ENCODE peak calls at places on chromosomes 6 and 20, in eight cellular contexts. C is astrocyte of the spinal cord, Z is cardiac fibroblast, V is mammary epithelial cell, J is left ventricle myocardium inferior, R is Caco-2, N is hepatocyte, T is MM.1S. M is an unnamed sample.
A peak's percentile ranks its signal among the peaks of the same experiment; 100 is the strongest.

GRCh38 chr6:107360476-107360875 is 98.9 kb downstream of the PDSS2 start:
- DNase-seq in C (no peak), Z (peak; percentile 48), V (no peak), J (no peak), R (no peak), N (no peak), T (no peak), M (no peak)

GRCh38 chr20:37430044-37430443 is 84.1 kb downstream of the SRC start:
- DNase-seq in C (no peak), Z (no peak), V (no peak), J (no peak), R (no peak), N (no peak), T (no peak), M (no peak)

GRCh38 chr6:28258877-28259777 is at the start of gene NKAPL:
- DNase-seq in C (peak; percentile 53), Z (peak; percentile 85), V (peak; percentile 40), J (peak; percentile 88), R (no peak), N (no peak), T (peak; percentile 19), M (peak; percentile 25)

GRCh38 chr6:27777126-27777525 is 135.1 kb downstream of the OR2B2 start:
- DNase-seq in C (no peak), Z (no peak), V (no peak), J (no peak), R (no peak), N (no peak), T (no peak), M (peak; percentile 35)

GRCh38 chr20:50196248-50196647 is 5.6 kb downstream of the CEBPB start:
- DNase-seq in C (no peak), Z (no peak), V (no peak), J (no peak), R (no peak), N (no peak), T (no peak), M (no peak)

GRCh38 chr6:5671604-5672559 is 334.8 kb downstream of the NRN1 start:
- DNase-seq in C (no peak), Z (peak; percentile 16), V (no peak), J (no peak), R (no peak), N (peak; percentile 13), T (no peak), M (no peak)

GRCh38 chr20:44287272-44288097 is 23.5 kb downstream of the FITM2 start:
- DNase-seq in C (no peak), Z (peak; percentile 36), V (no peak), J (peak; percentile 48), R (no peak), N (no peak), T (no peak), M (no peak)

GRCh38 chr6:152375200-152375599 is 262.0 kb downstream of the SYNE1 start:
- DNase-seq in C (no peak), Z (no peak), V (no peak), J (no peak), R (no peak), N (no peak), T (no peak), M (no peak)

GRCh38 chr6:31114970-31115849 is 610 bp downstream of the PSORS1C1 start:
- DNase-seq in C (peak; percentile 69), Z (peak; percentile 68), V (peak; percentile 24), J (no peak), R (no peak), N (peak; percentile 53), T (no peak), M (no peak)

GRCh38 chr6:51554029-51554428 is 533.4 kb downstream of the PKHD1 start:
- DNase-seq in C (no peak), Z (no peak), V (no peak), J (no peak), R (no peak), N (no peak), T (no peak), M (no peak)

GRCh38 chr20:50625986-50626677 is 65.2 kb downstream of the RIPOR3 start:
- DNase-seq in C (peak; percentile 36), Z (peak; percentile 67), V (no peak), J (peak; percentile 70), R (peak; percentile 85), N (peak; percentile 68), T (no peak), M (no peak)

GRCh38 chr6:79756496-79756895 is 125.4 kb downstream of the SH3BGRL2 start:
- DNase-seq in C (no peak), Z (peak; percentile 46), V (no peak), J (no peak), R (no peak), N (no peak), T (no peak), M (no peak)

GRCh38 chr6:53312355-53312754 is 36.4 kb downstream of the ELOVL5 start:
- DNase-seq in C (no peak), Z (no peak), V (no peak), J (no peak), R (no peak), N (no peak), T (no peak), M (no peak)

GRCh38 chr20:37347891-37348642 is 2.1 kb downstream of the SRC start:
- DNase-seq in C (no peak), Z (no peak), V (no peak), J (no peak), R (peak; percentile 59), N (peak; percentile 54), T (no peak), M (no peak)

GRCh38 chr6:26161322-26161721 is 74.1 kb downstream of the HFE start:
- DNase-seq in C (no peak), Z (no peak), V (no peak), J (no peak), R (no peak), N (no peak), T (no peak), M (no peak)

GRCh38 chr20:7843613-7844012 is 96.6 kb downstream of the HAO1 start:
- DNase-seq in C (no peak), Z (peak; percentile 85), V (peak; percentile 48), J (no peak), R (no peak), N (peak; percentile 9), T (no peak), M (no peak)

GRCh38 chr6:88780714-88781389 is 182.6 kb downstream of the RNGTT start:
- DNase-seq in C (peak; percentile 67), Z (peak; percentile 87), V (peak; percentile 56), J (no peak), R (peak; percentile 51), N (peak; percentile 78), T (peak; percentile 66), M (peak; percentile 6)

GRCh38 chr20:63778857-63779256 is 39.3 kb downstream of the SLC2A4RG start:
- DNase-seq in C (no peak), Z (no peak), V (no peak), J (no peak), R (no peak), N (no peak), T (no peak), M (no peak)
- TF ChIP-seq CTCF in C (no peak), Z (no peak), V (no peak), J (no peak), R (no peak), N (no peak), T (peak; percentile 3), M (no peak)

DNA sequence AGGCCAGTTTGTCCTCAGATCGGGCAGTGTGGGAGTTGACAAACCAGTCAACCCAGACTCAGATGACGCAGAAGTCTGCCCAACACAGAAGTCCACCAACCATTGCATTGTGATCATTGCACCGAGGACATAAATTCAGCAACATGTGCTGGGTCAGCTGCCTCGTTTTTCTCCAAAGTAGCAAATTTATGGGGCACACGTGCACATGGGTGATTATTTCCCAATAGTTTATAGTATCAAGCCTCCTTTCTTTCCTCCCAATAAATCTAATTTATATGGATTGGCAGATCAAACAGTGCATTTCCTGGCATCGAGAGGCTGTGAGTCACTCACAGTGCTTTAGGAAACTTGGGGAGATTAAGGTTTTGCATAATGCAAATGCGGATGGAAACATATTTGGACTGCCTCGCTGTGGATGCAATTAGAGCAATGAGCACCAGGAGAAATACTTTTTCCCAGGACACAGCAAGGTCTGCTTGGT is 413.7 kb upstream of the SULF2 start:
- DNase-seq in C (no peak), Z (no peak), V (no peak), J (no peak), R (no peak), N (no peak), T (no peak), M (no peak)
- TF ChIP-seq CTCF in C (no peak), Z (no peak), V (no peak), J (no peak), R (no peak), N (no peak), T (no peak), M (no peak)

GRCh38 chr6:158287047-158287446 is 25.2 kb upstream of the TULP4 start:
- DNase-seq in C (no peak), Z (no peak), V (no peak), J (no peak), R (no peak), N (no peak), T (no peak), M (no peak)

GRCh38 chr6:158284340-158285210 is 27.7 kb upstream of the TULP4 start:
- DNase-seq in C (peak; percentile 96), Z (peak; percentile 76), V (peak; percentile 9), J (no peak), R (no peak), N (peak; percentile 61), T (peak; percentile 74), M (no peak)

GRCh38 chr6:158285321-158285960 is 26.8 kb upstream of the TULP4 start:
- DNase-seq in C (peak; percentile 28), Z (peak; percentile 20), V (no peak), J (no peak), R (no peak), N (no peak), T (no peak), M (no peak)

GRCh38 chr6:158286413-158286812 is 25.9 kb upstream of the TULP4 start:
- DNase-seq in C (peak; percentile 76), Z (peak; percentile 80), V (peak; percentile 33), J (no peak), R (no peak), N (no peak), T (no peak), M (no peak)

GRCh38 chr6:158283304-158284005 is 28.8 kb upstream of the TULP4 start:
- DNase-seq in C (peak; percentile 81), Z (peak; percentile 61), V (peak; percentile 18), J (no peak), R (no peak), N (no peak), T (peak; percentile 61), M (no peak)
- TF ChIP-seq CTCF in C (peak; percentile 8), Z (no peak), V (no peak), J (no peak), R (no peak), N (no peak), T (no peak), M (no peak)

GRCh38 chr6:30091577-30092381 is 16.2 kb upstream of the RNF39 start:
- DNase-seq in C (peak; percentile 23), Z (peak; percentile 75), V (no peak), J (no peak), R (no peak), N (peak; percentile 64), T (no peak), M (no peak)

GRCh38 chr6:30092852-30093543 is 17.4 kb upstream of the RNF39 start:
- DNase-seq in C (no peak), Z (no peak), V (no peak), J (no peak), R (no peak), N (no peak), T (no peak), M (no peak)

DNA sequence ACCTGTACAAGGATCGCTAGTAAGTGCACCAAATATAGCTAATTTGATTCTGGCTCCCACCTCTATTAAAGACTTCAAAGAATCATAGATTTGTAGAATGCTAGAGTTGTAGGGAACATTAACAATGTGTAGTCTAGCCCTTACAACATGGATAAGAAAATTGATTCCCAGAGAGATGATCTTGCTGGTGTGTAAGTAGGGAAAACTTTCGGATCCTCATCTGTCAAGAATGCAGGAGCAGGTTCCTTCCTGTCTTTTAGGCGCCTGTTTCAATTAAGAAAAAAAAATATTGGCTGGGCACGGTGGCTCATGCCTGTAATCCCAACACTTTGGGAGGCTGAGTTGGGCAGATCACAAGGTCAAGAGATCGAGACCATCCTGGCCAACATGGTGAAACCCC is 12.3 kb upstream of the RNF39 start:
- DNase-seq in C (no peak), Z (no peak), V (no peak), J (no peak), R (no peak), N (no peak), T (no peak), M (no peak)
- TF ChIP-seq CTCF in C (no peak), Z (no peak), V (no peak), J (no peak), R (no peak), N (no peak), T (no peak), M (no peak)

M was measured in GM20000.